ENCODE peak calls at places on chromosomes 2 and 18, in six cellular contexts. One of them, this sample, is unnamed.

GRCh38 chr2:42765686-42766085 is 1.8 kb upstream of the OXER1 start:
- DNase-seq in K562: no peak
- DNase-seq in HepG2: no peak
- DNase-seq in GM12878: no peak
- DNase-seq in GM12891: no peak
- DNase-seq in H1: no peak
- DNase-seq in this sample: no peak

GRCh38 chr2:173151671-173152398 is 76.2 kb downstream of the MAP3K20 start:
- DNase-seq in HepG2: no peak
- DNase-seq in GM12878: no peak
- DNase-seq in K562: no peak
- DNase-seq in GM12891: no peak
- DNase-seq in H1: no peak
- DNase-seq in this sample: no peak

GRCh38 chr18:7770903-7771302 is 203.8 kb downstream of the PTPRM start:
- DNase-seq in H1: no peak
- DNase-seq in K562: no peak
- DNase-seq in GM12891: no peak
- DNase-seq in GM12878: no peak
- DNase-seq in HepG2: no peak
- DNase-seq in this sample: no peak

GRCh38 chr2:171287606-171288005 is 126.9 kb upstream of the TLK1 start:
- DNase-seq in HepG2: no peak
- DNase-seq in H1: no peak
- DNase-seq in GM12878: no peak
- DNase-seq in K562: no peak
- DNase-seq in GM12891: no peak
- DNase-seq in this sample: no peak

GRCh38 chr2:673615-674318 is 3.4 kb downstream of the TMEM18 start:
- DNase-seq in H1: no peak
- DNase-seq in HepG2: no peak
- DNase-seq in K562: no peak
- DNase-seq in GM12878: no peak
- DNase-seq in GM12891: no peak
- DNase-seq in this sample: no peak

GRCh38 chr2:25251461-25252273 is 83.3 kb upstream of the POMC start:
- DNase-seq in H1: no peak
- DNase-seq in K562: peak; percentile 65
- DNase-seq in GM12878: no peak
- DNase-seq in HepG2: peak; percentile 91
- DNase-seq in GM12891: peak; percentile 89
- DNase-seq in this sample: peak; percentile 83

GRCh38 chr2:170486730-170487129 is 228.4 kb upstream of the SP5 start:
- DNase-seq in K562: no peak
- DNase-seq in GM12891: no peak
- DNase-seq in HepG2: no peak
- DNase-seq in H1: no peak
- DNase-seq in GM12878: no peak
- DNase-seq in this sample: no peak

GRCh38 chr2:222891890-222892289 is 31.1 kb downstream of the ACSL3 start:
- DNase-seq in K562: no peak
- DNase-seq in GM12878: no peak
- DNase-seq in GM12891: no peak
- DNase-seq in HepG2: no peak
- DNase-seq in H1: no peak
- DNase-seq in this sample: no peak

GRCh38 chr18:78825168-78825567 is 154.4 kb upstream of the SALL3 start:
- DNase-seq in H1: no peak
- DNase-seq in GM12891: no peak
- DNase-seq in GM12878: no peak
- DNase-seq in K562: no peak
- DNase-seq in HepG2: no peak
- DNase-seq in this sample: no peak

GRCh38 chr2:112926707-112927106 is 15.7 kb downstream of the IL37 start:
- DNase-seq in GM12878: no peak
- DNase-seq in GM12891: no peak
- DNase-seq in K562: no peak
- DNase-seq in HepG2: no peak
- DNase-seq in H1: no peak
- DNase-seq in this sample: no peak

GRCh38 chr2:62222674-62223073 is 26.8 kb downstream of the B3GNT2 start:
- DNase-seq in K562: no peak
- DNase-seq in H1: no peak
- DNase-seq in HepG2: no peak
- DNase-seq in GM12878: no peak
- DNase-seq in GM12891: no peak
- DNase-seq in this sample: no peak

GRCh38 chr2:127857494-127857818 is 499 bp downstream of the POLR2D start:
- DNase-seq in GM12878: no peak
- DNase-seq in HepG2: no peak
- DNase-seq in GM12891: no peak
- DNase-seq in H1: no peak
- DNase-seq in K562: peak; percentile 43
- DNase-seq in this sample: peak; percentile 26

GRCh38 chr2:152594792-152595191 is 122.5 kb downstream of the PRPF40A start:
- DNase-seq in GM12891: no peak
- DNase-seq in HepG2: no peak
- DNase-seq in K562: no peak
- DNase-seq in GM12878: no peak
- DNase-seq in H1: no peak
- DNase-seq in this sample: no peak

GRCh38 chr2:181753686-181754085 is 73.4 kb upstream of the NEUROD1 start:
- DNase-seq in GM12878: no peak
- DNase-seq in GM12891: no peak
- DNase-seq in H1: no peak
- DNase-seq in K562: no peak
- DNase-seq in HepG2: no peak
- DNase-seq in this sample: no peak

GRCh38 chr18:29145993-29146539 is 969.1 kb upstream of the CDH2 start:
- DNase-seq in GM12891: no peak
- DNase-seq in K562: no peak
- DNase-seq in H1: no peak
- DNase-seq in HepG2: no peak
- DNase-seq in GM12878: no peak
- DNase-seq in this sample: no peak

GRCh38 chr2:238202326-238203103 is 980 bp downstream of the ILKAP start:
- DNase-seq in GM12891: peak; percentile 19
- DNase-seq in HepG2: no peak
- DNase-seq in GM12878: no peak
- DNase-seq in K562: peak; percentile 19
- DNase-seq in H1: no peak
- DNase-seq in this sample: no peak

GRCh38 chr2:20353597-20353996 is 3.0 kb upstream of the PUM2 start:
- DNase-seq in GM12891: no peak
- DNase-seq in H1: no peak
- DNase-seq in HepG2: no peak
- DNase-seq in GM12878: no peak
- DNase-seq in K562: peak; percentile 13
- DNase-seq in this sample: no peak

GRCh38 chr2:115364078-115364477 is 921.6 kb downstream of the DPP10 start:
- DNase-seq in K562: no peak
- DNase-seq in HepG2: no peak
- DNase-seq in H1: peak; percentile 10
- DNase-seq in GM12878: no peak
- DNase-seq in GM12891: no peak
- DNase-seq in this sample: no peak

GRCh38 chr2:7111626-7112025 is 194.4 kb downstream of the RNF144A start:
- DNase-seq in GM12878: no peak
- DNase-seq in HepG2: no peak
- DNase-seq in H1: no peak
- DNase-seq in GM12891: no peak
- DNase-seq in K562: no peak
- DNase-seq in this sample: no peak

GRCh38 chr2:120522151-120522751 is 176.3 kb downstream of the INHBB start:
- DNase-seq in GM12878: no peak
- DNase-seq in HepG2: no peak
- DNase-seq in H1: no peak
- DNase-seq in K562: peak; percentile 7
- DNase-seq in GM12891: no peak
- DNase-seq in this sample: no peak

GRCh38 chr2:121529439-121530209 is 1.1 kb upstream of the RNU4ATAC start:
- DNase-seq in HepG2: peak; percentile 73
- DNase-seq in GM12878: no peak
- DNase-seq in K562: peak; percentile 77
- DNase-seq in H1: no peak
- DNase-seq in GM12891: no peak
- DNase-seq in this sample: no peak

GRCh38 chr2:69208023-69208595 is 178.9 kb downstream of the GFPT1 start:
- DNase-seq in HepG2: no peak
- DNase-seq in K562: peak; percentile 7
- DNase-seq in H1: no peak
- DNase-seq in GM12891: no peak
- DNase-seq in GM12878: no peak
- DNase-seq in this sample: no peak

GRCh38 chr2:237143118-237143517 is 57.4 kb downstream of the COPS8 start:
- DNase-seq in GM12878: no peak
- DNase-seq in K562: no peak
- DNase-seq in H1: no peak
- DNase-seq in GM12891: no peak
- DNase-seq in HepG2: no peak
- DNase-seq in this sample: no peak

GRCh38 chr18:5417342-5417741 is 121.8 kb upstream of the ZBTB14 start:
- DNase-seq in HepG2: no peak
- DNase-seq in H1: no peak
- DNase-seq in GM12878: no peak
- DNase-seq in GM12891: no peak
- DNase-seq in K562: no peak
- DNase-seq in this sample: no peak
- TF ChIP-seq POLR2A in HepG2: no peak
- TF ChIP-seq POLR2A in H1: no peak
- TF ChIP-seq POLR2A in GM12878: no peak
- TF ChIP-seq POLR2A in GM12891: no peak
- TF ChIP-seq POLR2A in K562: no peak
- TF ChIP-seq POLR2A in this sample: no peak

GRCh38 chr2:9099341-9099751 is 95.9 kb upstream of the MBOAT2 start:
- DNase-seq in HepG2: peak; percentile 57
- DNase-seq in K562: no peak
- DNase-seq in GM12891: peak; percentile 62
- DNase-seq in H1: no peak
- DNase-seq in GM12878: peak; percentile 76
- DNase-seq in this sample: peak; percentile 49

GRCh38 chr2:9095690-9096089 is 92.2 kb upstream of the MBOAT2 start:
- DNase-seq in HepG2: no peak
- DNase-seq in GM12891: no peak
- DNase-seq in GM12878: no peak
- DNase-seq in H1: no peak
- DNase-seq in K562: no peak
- DNase-seq in this sample: no peak

GRCh38 chr2:9097239-9097638 is 93.8 kb upstream of the MBOAT2 start:
- DNase-seq in GM12891: no peak
- DNase-seq in K562: no peak
- DNase-seq in HepG2: no peak
- DNase-seq in H1: no peak
- DNase-seq in GM12878: no peak
- DNase-seq in this sample: no peak

GRCh38 chr2:9096761-9097160 is 93.3 kb upstream of the MBOAT2 start:
- DNase-seq in H1: no peak
- DNase-seq in GM12878: no peak
- DNase-seq in K562: no peak
- DNase-seq in GM12891: no peak
- DNase-seq in HepG2: no peak
- DNase-seq in this sample: no peak

GRCh38 chr2:9097871-9098270 is 94.4 kb upstream of the MBOAT2 start:
- DNase-seq in K562: no peak
- DNase-seq in H1: no peak
- DNase-seq in GM12891: no peak
- DNase-seq in GM12878: no peak
- DNase-seq in HepG2: no peak
- DNase-seq in this sample: no peak
- TF ChIP-seq TAF1 in K562: no peak
- TF ChIP-seq TAF1 in H1: no peak
- TF ChIP-seq TAF1 in GM12891: no peak
- TF ChIP-seq TAF1 in GM12878: no peak
- TF ChIP-seq TAF1 in HepG2: no peak
- TF ChIP-seq TAF1 in this sample: no peak

GRCh38 chr2:63399171-63399570 is 189.1 kb downstream of the WDPCP start:
- DNase-seq in H1: no peak
- DNase-seq in HepG2: no peak
- DNase-seq in GM12878: no peak
- DNase-seq in GM12891: no peak
- DNase-seq in K562: no peak
- DNase-seq in this sample: no peak
- TF ChIP-seq POLR2A in H1: no peak
- TF ChIP-seq POLR2A in HepG2: no peak
- TF ChIP-seq POLR2A in GM12878: no peak
- TF ChIP-seq POLR2A in GM12891: no peak
- TF ChIP-seq POLR2A in K562: no peak
- TF ChIP-seq POLR2A in this sample: no peak

DNA sequence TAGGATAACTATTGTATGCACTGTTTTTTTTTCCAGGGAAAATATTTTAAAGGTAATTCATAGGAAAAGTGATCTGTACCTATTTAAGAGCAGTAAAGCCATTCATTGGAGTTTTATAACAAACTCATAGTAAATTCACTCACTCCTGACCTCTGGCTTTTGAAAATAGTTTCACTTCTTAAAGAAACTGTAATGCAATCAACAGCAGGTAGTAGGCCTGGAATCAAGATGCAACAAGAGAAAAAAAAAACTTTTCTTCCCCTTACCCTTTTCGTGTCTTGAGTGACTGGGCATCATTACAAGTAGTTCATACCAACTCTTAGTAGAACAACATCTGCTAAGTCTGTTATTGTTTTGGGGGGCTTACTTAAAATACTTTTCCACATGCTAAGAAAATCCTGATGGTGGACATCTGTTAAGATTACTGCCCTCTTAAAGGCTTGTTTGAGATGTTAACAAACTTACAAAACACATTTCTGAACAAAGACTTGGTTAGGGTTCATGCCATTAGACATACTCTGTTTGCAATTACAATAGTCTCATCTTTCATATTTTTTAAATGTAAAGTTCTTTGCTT is 164.2 kb upstream of the FOSL2 start:
- DNase-seq in H1: no peak
- DNase-seq in GM12891: no peak
- DNase-seq in GM12878: no peak
- DNase-seq in HepG2: no peak
- DNase-seq in K562: no peak
- DNase-seq in this sample: no peak
- TF ChIP-seq TAF1 in H1: no peak
- TF ChIP-seq TAF1 in GM12891: no peak
- TF ChIP-seq TAF1 in GM12878: no peak
- TF ChIP-seq TAF1 in HepG2: no peak
- TF ChIP-seq TAF1 in K562: no peak
- TF ChIP-seq TAF1 in this sample: no peak